ENCODE peak calls at places on chromosomes 16 and 17, in eight cellular contexts. One of them, this sample, is unnamed.

GRCh38 chr17:48347203-48347602 is 82.8 kb downstream of the SKAP1 start:
- DNase-seq in RWPE1: no peak
- DNase-seq in foreskin keratinocyte: no peak
- DNase-seq in esophagus squamous epithelium: no peak
- DNase-seq in thoracic aorta: no peak
- DNase-seq in heart left ventricle: no peak
- DNase-seq in endodermal cell: no peak
- DNase-seq in upper lobe of right lung: no peak
- DNase-seq in this sample: no peak

GRCh38 chr17:73278465-73279453 is 17.1 kb upstream of the CPSF4L start:
- DNase-seq in thoracic aorta: no peak
- DNase-seq in esophagus squamous epithelium: no peak
- DNase-seq in endodermal cell: no peak
- DNase-seq in upper lobe of right lung: no peak
- DNase-seq in heart left ventricle: no peak
- DNase-seq in RWPE1: no peak
- DNase-seq in foreskin keratinocyte: peak
- DNase-seq in this sample: no peak

GRCh38 chr16:9012848-9013507 is 49.3 kb upstream of the USP7 start:
- DNase-seq in foreskin keratinocyte: no peak
- DNase-seq in heart left ventricle: no peak
- DNase-seq in endodermal cell: peak
- DNase-seq in upper lobe of right lung: no peak
- DNase-seq in RWPE1: no peak
- DNase-seq in thoracic aorta: no peak
- DNase-seq in esophagus squamous epithelium: no peak
- DNase-seq in this sample: no peak

GRCh38 chr17:80422981-80423380 is 8.0 kb downstream of the ENDOV start:
- DNase-seq in foreskin keratinocyte: no peak
- DNase-seq in RWPE1: no peak
- DNase-seq in upper lobe of right lung: no peak
- DNase-seq in esophagus squamous epithelium: no peak
- DNase-seq in thoracic aorta: no peak
- DNase-seq in endodermal cell: no peak
- DNase-seq in heart left ventricle: peak
- DNase-seq in this sample: no peak

GRCh38 chr16:87832759-87833502 is 36.4 kb downstream of the SLC7A5 start:
- DNase-seq in heart left ventricle: no peak
- DNase-seq in esophagus squamous epithelium: no peak
- DNase-seq in foreskin keratinocyte: no peak
- DNase-seq in endodermal cell: no peak
- DNase-seq in thoracic aorta: no peak
- DNase-seq in upper lobe of right lung: no peak
- DNase-seq in RWPE1: no peak
- DNase-seq in this sample: no peak

GRCh38 chr16:79599837-79600635 is 501 bp downstream of the MAF start:
- DNase-seq in RWPE1: peak
- DNase-seq in endodermal cell: peak
- DNase-seq in thoracic aorta: no peak
- DNase-seq in foreskin keratinocyte: no peak
- DNase-seq in upper lobe of right lung: peak
- DNase-seq in esophagus squamous epithelium: no peak
- DNase-seq in heart left ventricle: peak
- DNase-seq in this sample: peak

GRCh38 chr17:17352836-17353624 is 49.9 kb downstream of the NT5M start:
- DNase-seq in thoracic aorta: no peak
- DNase-seq in heart left ventricle: no peak
- DNase-seq in RWPE1: no peak
- DNase-seq in esophagus squamous epithelium: no peak
- DNase-seq in upper lobe of right lung: peak
- DNase-seq in foreskin keratinocyte: no peak
- DNase-seq in endodermal cell: peak
- DNase-seq in this sample: no peak

GRCh38 chr17:51612692-51613091 is 352.3 kb downstream of the UTP18 start:
- DNase-seq in foreskin keratinocyte: no peak
- DNase-seq in esophagus squamous epithelium: no peak
- DNase-seq in upper lobe of right lung: no peak
- DNase-seq in RWPE1: no peak
- DNase-seq in endodermal cell: peak
- DNase-seq in heart left ventricle: no peak
- DNase-seq in thoracic aorta: no peak
- DNase-seq in this sample: no peak

GRCh38 chr16:68737730-68738590 is 868 bp downstream of the CDH1 start:
- DNase-seq in RWPE1: peak
- DNase-seq in heart left ventricle: no peak
- DNase-seq in esophagus squamous epithelium: no peak
- DNase-seq in endodermal cell: peak
- DNase-seq in upper lobe of right lung: peak
- DNase-seq in thoracic aorta: no peak
- DNase-seq in foreskin keratinocyte: no peak
- DNase-seq in this sample: no peak

GRCh38 chr16:56729351-56729735 is 586 bp upstream of the NUP93 start:
- DNase-seq in esophagus squamous epithelium: no peak
- DNase-seq in foreskin keratinocyte: no peak
- DNase-seq in RWPE1: no peak
- DNase-seq in thoracic aorta: no peak
- DNase-seq in heart left ventricle: no peak
- DNase-seq in endodermal cell: no peak
- DNase-seq in upper lobe of right lung: no peak
- DNase-seq in this sample: no peak

GRCh38 chr17:4485676-4486646 is 12.7 kb upstream of the SPNS2 start:
- DNase-seq in endodermal cell: peak
- DNase-seq in RWPE1: no peak
- DNase-seq in foreskin keratinocyte: no peak
- DNase-seq in upper lobe of right lung: no peak
- DNase-seq in esophagus squamous epithelium: no peak
- DNase-seq in thoracic aorta: no peak
- DNase-seq in heart left ventricle: peak
- DNase-seq in this sample: peak

GRCh38 chr16:14378131-14378551 is 251.9 kb downstream of the PARN start:
- DNase-seq in heart left ventricle: no peak
- DNase-seq in RWPE1: peak
- DNase-seq in thoracic aorta: no peak
- DNase-seq in endodermal cell: no peak
- DNase-seq in upper lobe of right lung: no peak
- DNase-seq in esophagus squamous epithelium: no peak
- DNase-seq in foreskin keratinocyte: peak
- DNase-seq in this sample: no peak

GRCh38 chr17:70454377-70454776 is 285.0 kb downstream of the KCNJ2 start:
- DNase-seq in foreskin keratinocyte: no peak
- DNase-seq in esophagus squamous epithelium: no peak
- DNase-seq in endodermal cell: no peak
- DNase-seq in upper lobe of right lung: no peak
- DNase-seq in heart left ventricle: no peak
- DNase-seq in RWPE1: no peak
- DNase-seq in thoracic aorta: no peak
- DNase-seq in this sample: no peak

GRCh38 chr16:4272114-4272954 is 489 bp downstream of the TFAP4 start:
- DNase-seq in thoracic aorta: no peak
- DNase-seq in upper lobe of right lung: peak
- DNase-seq in RWPE1: peak
- DNase-seq in esophagus squamous epithelium: no peak
- DNase-seq in foreskin keratinocyte: peak
- DNase-seq in heart left ventricle: peak
- DNase-seq in endodermal cell: peak
- DNase-seq in this sample: no peak

GRCh38 chr17:57989011-57989345 is 924 bp upstream of the VEZF1 start:
- DNase-seq in thoracic aorta: no peak
- DNase-seq in foreskin keratinocyte: no peak
- DNase-seq in RWPE1: no peak
- DNase-seq in heart left ventricle: peak
- DNase-seq in upper lobe of right lung: no peak
- DNase-seq in esophagus squamous epithelium: no peak
- DNase-seq in endodermal cell: peak
- DNase-seq in this sample: no peak

GRCh38 chr16:26563018-26563417 is 503.7 kb upstream of the C16orf82 start:
- DNase-seq in RWPE1: no peak
- DNase-seq in heart left ventricle: no peak
- DNase-seq in esophagus squamous epithelium: no peak
- DNase-seq in upper lobe of right lung: no peak
- DNase-seq in endodermal cell: no peak
- DNase-seq in thoracic aorta: no peak
- DNase-seq in foreskin keratinocyte: no peak
- DNase-seq in this sample: no peak

GRCh38 chr17:61568219-61569072 is 22.6 kb downstream of the NACA2 start:
- DNase-seq in foreskin keratinocyte: no peak
- DNase-seq in esophagus squamous epithelium: no peak
- DNase-seq in upper lobe of right lung: no peak
- DNase-seq in thoracic aorta: no peak
- DNase-seq in RWPE1: peak
- DNase-seq in heart left ventricle: no peak
- DNase-seq in endodermal cell: no peak
- DNase-seq in this sample: no peak

GRCh38 chr17:77227461-77228223 is 86.9 kb downstream of the SEC14L1 start:
- DNase-seq in foreskin keratinocyte: no peak
- DNase-seq in heart left ventricle: no peak
- DNase-seq in thoracic aorta: no peak
- DNase-seq in RWPE1: no peak
- DNase-seq in upper lobe of right lung: no peak
- DNase-seq in esophagus squamous epithelium: no peak
- DNase-seq in endodermal cell: peak
- DNase-seq in this sample: no peak

DNA sequence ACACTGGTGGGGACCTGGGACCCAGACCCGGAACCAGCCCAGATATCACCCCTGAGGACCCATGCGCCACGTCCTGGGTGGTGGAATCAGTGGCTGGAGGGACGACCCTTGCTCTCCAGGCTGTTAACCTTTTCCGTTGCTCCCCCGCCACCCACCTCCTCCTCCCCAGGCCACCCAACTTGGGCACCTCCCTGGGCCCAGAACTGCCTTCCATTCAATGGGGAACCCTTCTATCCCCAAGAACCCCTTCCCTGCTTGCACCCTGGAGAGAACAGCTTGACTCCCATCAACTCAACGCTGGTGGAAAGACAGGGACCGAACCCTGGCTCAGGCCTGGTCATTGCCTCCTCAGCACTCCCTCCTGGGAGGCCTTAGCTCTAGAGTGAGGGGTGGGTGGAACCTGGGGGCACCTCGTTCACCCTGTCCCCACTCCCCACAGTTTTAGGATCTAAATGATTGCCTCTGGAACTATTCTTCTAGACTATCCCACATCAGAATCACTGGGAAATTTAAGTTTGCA is 5.7 kb upstream of the IL32 start:
- DNase-seq in heart left ventricle: no peak
- DNase-seq in endodermal cell: no peak
- DNase-seq in esophagus squamous epithelium: no peak
- DNase-seq in thoracic aorta: no peak
- DNase-seq in RWPE1: no peak
- DNase-seq in foreskin keratinocyte: no peak
- DNase-seq in upper lobe of right lung: no peak
- DNase-seq in this sample: no peak
- H3K27ac ChIP-seq in heart left ventricle: peak
- H3K27ac ChIP-seq in endodermal cell: no peak
- H3K27ac ChIP-seq in esophagus squamous epithelium: peak
- H3K27ac ChIP-seq in thoracic aorta: peak
- H3K27ac ChIP-seq in RWPE1: peak
- H3K27ac ChIP-seq in foreskin keratinocyte: peak
- H3K27ac ChIP-seq in upper lobe of right lung: peak
- H3K27ac ChIP-seq in this sample: peak

GRCh38 chr16:85369741-85370528 is 243.2 kb upstream of the GSE1 start:
- DNase-seq in thoracic aorta: peak
- DNase-seq in esophagus squamous epithelium: no peak
- DNase-seq in RWPE1: peak
- DNase-seq in foreskin keratinocyte: no peak
- DNase-seq in endodermal cell: peak
- DNase-seq in heart left ventricle: no peak
- DNase-seq in upper lobe of right lung: peak
- DNase-seq in this sample: peak
- TF ChIP-seq CTCF in thoracic aorta: peak
- TF ChIP-seq CTCF in esophagus squamous epithelium: peak
- TF ChIP-seq CTCF in RWPE1: peak
- TF ChIP-seq CTCF in foreskin keratinocyte: peak
- TF ChIP-seq CTCF in endodermal cell: peak
- TF ChIP-seq CTCF in heart left ventricle: peak
- TF ChIP-seq CTCF in upper lobe of right lung: peak
- TF ChIP-seq CTCF in this sample: peak

GRCh38 chr16:78311831-78312230 is 212.4 kb downstream of the WWOX start:
- DNase-seq in esophagus squamous epithelium: no peak
- DNase-seq in endodermal cell: no peak
- DNase-seq in RWPE1: no peak
- DNase-seq in heart left ventricle: no peak
- DNase-seq in foreskin keratinocyte: no peak
- DNase-seq in upper lobe of right lung: no peak
- DNase-seq in thoracic aorta: no peak
- DNase-seq in this sample: no peak
- H3K27ac ChIP-seq in esophagus squamous epithelium: no peak
- H3K27ac ChIP-seq in endodermal cell: no peak
- H3K27ac ChIP-seq in RWPE1: no peak
- H3K27ac ChIP-seq in heart left ventricle: no peak
- H3K27ac ChIP-seq in foreskin keratinocyte: no peak
- H3K27ac ChIP-seq in upper lobe of right lung: no peak
- H3K27ac ChIP-seq in thoracic aorta: no peak
- H3K27ac ChIP-seq in this sample: no peak

GRCh38 chr17:78661092-78661770 is 84.0 kb upstream of the DNAH17 start:
- DNase-seq in endodermal cell: no peak
- DNase-seq in heart left ventricle: no peak
- DNase-seq in upper lobe of right lung: peak
- DNase-seq in thoracic aorta: no peak
- DNase-seq in esophagus squamous epithelium: no peak
- DNase-seq in RWPE1: peak
- DNase-seq in foreskin keratinocyte: peak
- DNase-seq in this sample: no peak
- TF ChIP-seq CTCF in endodermal cell: no peak
- TF ChIP-seq CTCF in heart left ventricle: no peak
- TF ChIP-seq CTCF in upper lobe of right lung: no peak
- TF ChIP-seq CTCF in thoracic aorta: no peak
- TF ChIP-seq CTCF in esophagus squamous epithelium: no peak
- TF ChIP-seq CTCF in RWPE1: no peak
- TF ChIP-seq CTCF in foreskin keratinocyte: no peak
- TF ChIP-seq CTCF in this sample: no peak

GRCh38 chr17:65532491-65532890 is 29.0 kb downstream of the AXIN2 start:
- DNase-seq in RWPE1: no peak
- DNase-seq in upper lobe of right lung: no peak
- DNase-seq in endodermal cell: peak
- DNase-seq in heart left ventricle: no peak
- DNase-seq in thoracic aorta: no peak
- DNase-seq in foreskin keratinocyte: no peak
- DNase-seq in esophagus squamous epithelium: no peak
- DNase-seq in this sample: no peak
- H3K27ac ChIP-seq in RWPE1: no peak
- H3K27ac ChIP-seq in upper lobe of right lung: peak
- H3K27ac ChIP-seq in endodermal cell: peak
- H3K27ac ChIP-seq in heart left ventricle: peak
- H3K27ac ChIP-seq in thoracic aorta: peak
- H3K27ac ChIP-seq in foreskin keratinocyte: no peak
- H3K27ac ChIP-seq in esophagus squamous epithelium: peak
- H3K27ac ChIP-seq in this sample: no peak

DNA sequence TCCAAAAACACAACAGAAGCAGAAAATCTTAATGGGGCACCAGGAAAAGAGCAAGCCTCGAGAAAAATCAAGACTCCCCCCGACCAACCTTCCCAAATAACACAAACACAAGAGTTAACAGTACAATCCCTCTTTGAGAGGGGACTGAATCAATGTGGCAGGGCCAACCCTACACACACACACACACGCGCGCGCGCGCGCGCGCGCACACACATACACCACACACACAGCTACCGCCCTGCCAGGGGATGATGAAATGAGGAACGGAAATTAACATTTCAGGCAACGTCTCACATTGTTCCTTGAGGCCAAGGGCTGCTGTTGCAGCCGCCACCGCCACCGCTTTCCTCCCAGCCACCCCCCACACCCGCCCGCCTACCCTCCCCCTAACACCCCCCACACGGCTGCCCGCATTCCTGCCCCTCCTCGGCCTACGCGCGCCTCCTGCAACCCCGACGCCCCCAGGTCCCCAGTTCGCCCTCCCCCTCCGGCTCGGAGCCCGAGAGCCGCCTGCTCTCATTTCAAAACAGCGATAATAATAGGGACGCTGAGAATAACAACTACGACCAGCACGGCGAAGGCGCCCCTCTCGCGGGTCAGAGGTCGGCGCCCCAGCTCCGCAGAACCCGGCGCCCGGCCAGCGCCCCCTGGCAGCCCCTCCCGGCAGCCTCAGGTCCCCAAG is 1.2 kb downstream of the ANKRD11 start:
- DNase-seq in heart left ventricle: peak
- DNase-seq in esophagus squamous epithelium: peak
- DNase-seq in RWPE1: peak
- DNase-seq in endodermal cell: peak
- DNase-seq in thoracic aorta: peak
- DNase-seq in upper lobe of right lung: peak
- DNase-seq in foreskin keratinocyte: peak
- DNase-seq in this sample: peak
- TF ChIP-seq CTCF in heart left ventricle: no peak
- TF ChIP-seq CTCF in esophagus squamous epithelium: peak
- TF ChIP-seq CTCF in RWPE1: no peak
- TF ChIP-seq CTCF in endodermal cell: peak
- TF ChIP-seq CTCF in thoracic aorta: peak
- TF ChIP-seq CTCF in upper lobe of right lung: peak
- TF ChIP-seq CTCF in foreskin keratinocyte: peak
- TF ChIP-seq CTCF in this sample: no peak